ENCODE peak calls at places on chromosomes 16 and 17, in nine cellular contexts. K is NCI-H1092; I is Calu3; J is HAP-1; D is fibroblast of mammary gland; L is activated gamma-delta T cell treated with Interleukin-2 at 50 U/mL for 16 hours; C is stimulated activated CD8-positive, alpha-beta memory T cell treated with anti-CD3 and anti-CD28 coated beads, Interleukin-4, amount 100 ng/mL, for 24 hours; M is GM03348; E is body of pancreas. R is an unnamed sample.

GRCh38 chr17:58414596-58414997 is 2.7 kb downstream of the RNF43 start:
- DNase-seq in M (no peak), K (no peak), C (no peak), L (no peak), E (peak; percentile 30), I (no peak), D (no peak), J (no peak), R (no peak)

GRCh38 chr17:9120471-9120870 is 99.2 kb downstream of the NTN1 start:
- DNase-seq in E (no peak), I (no peak), D (no peak), K (no peak), L (no peak), M (no peak), C (no peak), J (no peak), R (no peak)

GRCh38 chr17:67276075-67276474 is 31.1 kb upstream of the HELZ start:
- DNase-seq in L (no peak), I (no peak), D (no peak), M (no peak), C (no peak), E (no peak), K (peak; percentile 54), J (no peak), R (no peak)

GRCh38 chr17:5592382-5592781 is 8.1 kb upstream of the NLRP1 start:
- DNase-seq in M (peak; percentile 68), J (peak; percentile 38), I (no peak), E (no peak), K (no peak), D (peak; percentile 56), C (no peak), L (no peak), R (peak; percentile 49)

GRCh38 chr16:25126820-25127232 is 15.3 kb downstream of the LCMT1 start:
- DNase-seq in C (peak; percentile 9), I (peak; percentile 73), E (peak; percentile 60), L (peak; percentile 7), D (peak; percentile 91), J (peak; percentile 6), M (peak; percentile 73), K (no peak), R (no peak)

GRCh38 chr17:49850772-49851386 is 3.0 kb upstream of the TAC4 start:
- DNase-seq in K (no peak), I (peak; percentile 39), C (no peak), J (no peak), M (peak; percentile 75), D (no peak), L (no peak), E (no peak), R (no peak)

GRCh38 chr16:59573528-59574271 is 839.6 kb upstream of the GOT2 start:
- DNase-seq in L (no peak), M (peak; percentile 59), E (no peak), D (peak; percentile 71), I (no peak), K (no peak), J (no peak), C (no peak), R (no peak)

GRCh38 chr17:1989135-1989534 is 36.0 kb downstream of the RTN4RL1 start:
- DNase-seq in C (no peak), J (no peak), D (peak; percentile 98), K (no peak), L (no peak), I (no peak), E (no peak), M (peak; percentile 90), R (no peak)

GRCh38 chr16:66171578-66171977 is 194.9 kb upstream of the CDH5 start:
- DNase-seq in I (no peak), E (no peak), C (no peak), D (no peak), M (no peak), J (no peak), L (no peak), K (no peak), R (no peak)

GRCh38 chr16:55021595-55022475 is 91.2 kb downstream of the IRX5 start:
- DNase-seq in E (no peak), J (peak; percentile 16), D (peak; percentile 35), C (no peak), M (no peak), K (no peak), L (no peak), I (peak; percentile 40), R (no peak)

GRCh38 chr17:43578699-43579569 is 32.8 kb upstream of the ETV4 start:
- DNase-seq in L (no peak), K (peak; percentile 71), J (no peak), I (peak; percentile 68), C (no peak), M (peak; percentile 46), E (peak; percentile 17), D (peak; percentile 36), R (peak; percentile 2)

R was measured in naive thymus-derived CD8-positive, alpha-beta T cell.